ENCODE peak calls at places on chromosomes 4 and X, in five cellular contexts. R is iris pigment epithelial cell; I is spleen; H is AG10803; Y is activated naive CD4-positive, alpha-beta T cell treated with anti-CD3 and anti-CD28 coated beads for 36 hours. B is an unnamed sample.
A peak's percentile ranks its signal among the peaks of the same experiment; 100 is the strongest.

GRCh38 chr4:53763813-53764597 is 172.7 kb upstream of the LNX1 start:
- DNase-seq in R (peak; percentile 93), I (no peak), H (peak; percentile 91), Y (no peak), B (peak; percentile 1)

GRCh38 chrX:151488677-151489076 is 74.8 kb upstream of the PASD1 start:
- DNase-seq in R (no peak), I (no peak), H (no peak), Y (peak; percentile 32), B (peak; percentile 16)

GRCh38 chr4:10590896-10591295 is 93.7 kb downstream of the CLNK start:
- DNase-seq in R (peak; percentile 63), I (no peak), H (peak; percentile 35), Y (no peak), B (peak; percentile 33)

GRCh38 chrX:72137846-72138455 is 6.2 kb upstream of the RTL5 start:
- DNase-seq in R (no peak), I (no peak), H (no peak), Y (no peak), B (no peak)

GRCh38 chr4:189815404-189816192 is 125.1 kb upstream of the FRG1 start:
- DNase-seq in R (no peak), I (no peak), H (no peak), Y (no peak), B (no peak)

GRCh38 chr4:165668694-165669093 is 204.3 kb upstream of the TLL1 start:
- DNase-seq in R (peak; percentile 28), I (no peak), H (peak; percentile 1), Y (no peak), B (peak; percentile 3)

GRCh38 chr4:122278976-122279375 is 99.8 kb upstream of the ADAD1 start:
- DNase-seq in R (no peak), I (no peak), H (no peak), Y (no peak), B (no peak)

GRCh38 chr4:182929296-182929695 is 12.1 kb upstream of the DCTD start:
- DNase-seq in R (peak; percentile 95), I (no peak), H (peak; percentile 95), Y (no peak), B (peak; percentile 22)

GRCh38 chrX:1391370-1391706 is 575 bp downstream of the SLC25A6 start:
- DNase-seq in R (no peak), I (no peak), H (no peak), Y (no peak), B (no peak)

GRCh38 chr4:55507612-55508011 is 39.1 kb downstream of the CLOCK start:
- DNase-seq in R (no peak), I (no peak), H (peak; percentile 43), Y (no peak), B (no peak)

GRCh38 chr4:139668036-139668435 is 2.4 kb downstream of the MGST2 start:
- DNase-seq in R (no peak), I (no peak), H (no peak), Y (no peak), B (no peak)

GRCh38 chrX:118355225-118355920 is 9.5 kb downstream of the WDR44 start:
- DNase-seq in R (peak; percentile 24), I (no peak), H (no peak), Y (peak; percentile 20), B (peak; percentile 23)

GRCh38 chrX:131792789-131793462 is 230.2 kb upstream of the STK26 start:
- DNase-seq in R (peak; percentile 87), I (peak; percentile 88), H (peak; percentile 42), Y (no peak), B (no peak)

GRCh38 chr4:7826176-7826908 is 113.3 kb downstream of the AFAP1 start:
- DNase-seq in R (no peak), I (no peak), H (no peak), Y (no peak), B (no peak)

GRCh38 chrX:135520022-135520552 is 373 bp upstream of the INTS6L start:
- DNase-seq in R (peak; percentile 72), I (no peak), H (peak; percentile 77), Y (no peak), B (peak; percentile 2)

GRCh38 chrX:110409925-110410324 is 51.3 kb downstream of the RTL9 start:
- DNase-seq in R (peak; percentile 59), I (no peak), H (no peak), Y (peak; percentile 43), B (peak; percentile 59)

GRCh38 chr4:110808371-110808878 is 185.5 kb upstream of the PITX2 start:
- DNase-seq in R (peak; percentile 91), I (no peak), H (no peak), Y (no peak), B (no peak)

GRCh38 chr4:141891260-141892120 is 255.1 kb downstream of the IL15 start:
- DNase-seq in R (no peak), I (no peak), H (no peak), Y (no peak), B (no peak)

GRCh38 chr4:82352118-82352824 is 21.5 kb downstream of the HNRNPD start:
- DNase-seq in R (no peak), I (no peak), H (no peak), Y (no peak), B (no peak)

GRCh38 chr4:173530326-173531062 is 465 bp upstream of the HAND2 start:
- DNase-seq in R (no peak), I (no peak), H (no peak), Y (no peak), B (no peak)

B was measured in Daoy.